ENCODE peak calls at places on chromosomes 13 and 19, in ten cellular contexts. S, L, E, O, D, X, M, G, N and B are unnamed samples.

GRCh38 chr13:110944121-110944967 is 29.5 kb upstream of the ANKRD10 start:
- DNase-seq in S (peak; percentile 60), L (no peak), E (no peak), O (no peak), D (peak; percentile 72), X (no peak), M (peak; percentile 78), G (peak; percentile 70), N (no peak), B (no peak)

GRCh38 chr19:14111486-14111885 is 6.1 kb downstream of the PRKACA start:
- DNase-seq in S (no peak), L (no peak), E (no peak), O (no peak), D (no peak), X (no peak), M (no peak), G (no peak), N (no peak), B (no peak)

GRCh38 chr13:49292742-49293498 is 45.2 kb downstream of the CDADC1 start:
- DNase-seq in S (no peak), L (no peak), E (peak; percentile 53), O (no peak), D (no peak), X (peak; percentile 58), M (peak; percentile 92), G (no peak), N (no peak), B (no peak)

GRCh38 chr19:49827034-49827433 is 8.9 kb downstream of the MED25 start:
- DNase-seq in S (no peak), L (no peak), E (no peak), O (no peak), D (no peak), X (no peak), M (no peak), G (no peak), N (no peak), B (no peak)

GRCh38 chr19:36141039-36141914 is 1.4 kb downstream of the CAPNS1 start:
- DNase-seq in S (peak; percentile 98), L (peak; percentile 89), E (peak; percentile 86), O (peak; percentile 93), D (peak; percentile 92), X (peak; percentile 79), M (peak; percentile 83), G (peak; percentile 88), N (peak; percentile 92), B (peak; percentile 96)

GRCh38 chr19:28318469-28319179 is 894.3 kb downstream of the UQCRFS1 start:
- DNase-seq in S (no peak), L (no peak), E (no peak), O (no peak), D (no peak), X (no peak), M (no peak), G (no peak), N (no peak), B (no peak)

GRCh38 chr19:19039901-19040300 is 6.5 kb downstream of the ARMC6 start:
- DNase-seq in S (no peak), L (no peak), E (no peak), O (peak; percentile 38), D (no peak), X (no peak), M (no peak), G (no peak), N (no peak), B (no peak)

GRCh38 chr19:36771275-36772231 is 1.1 kb downstream of the ZNF850 start:
- DNase-seq in S (peak; percentile 96), L (peak; percentile 32), E (peak; percentile 54), O (no peak), D (peak; percentile 71), X (no peak), M (peak; percentile 94), G (peak; percentile 11), N (no peak), B (peak; percentile 91)

GRCh38 chr13:23212621-23213020 is 31.8 kb downstream of the SGCG start:
- DNase-seq in S (peak; percentile 11), L (no peak), E (no peak), O (no peak), D (no peak), X (no peak), M (peak; percentile 7), G (no peak), N (no peak), B (no peak)

GRCh38 chr19:10286803-10287737 is at the start of gene ICAM4:
- DNase-seq in S (peak; percentile 84), L (no peak), E (peak; percentile 60), O (no peak), D (peak; percentile 78), X (no peak), M (peak; percentile 74), G (no peak), N (no peak), B (no peak)

GRCh38 chr13:106471957-106472543 is 63.4 kb downstream of the EFNB2 start:
- DNase-seq in S (peak; percentile 71), L (peak; percentile 71), E (peak; percentile 28), O (no peak), D (peak; percentile 78), X (no peak), M (peak; percentile 80), G (peak; percentile 92), N (no peak), B (no peak)

GRCh38 chr13:24459234-24459633 is 53.3 kb downstream of the PARP4 start:
- DNase-seq in S (no peak), L (no peak), E (no peak), O (no peak), D (no peak), X (no peak), M (peak; percentile 85), G (no peak), N (no peak), B (no peak)

GRCh38 chr13:36685912-36686311 is 12.1 kb downstream of the SERTM1 start:
- DNase-seq in S (no peak), L (peak; percentile 14), E (no peak), O (no peak), D (no peak), X (no peak), M (peak; percentile 26), G (peak; percentile 13), N (no peak), B (no peak)

GRCh38 chr19:34669305-34669704 is 7.7 kb downstream of the SCGB2B2 start:
- DNase-seq in S (no peak), L (no peak), E (no peak), O (no peak), D (no peak), X (no peak), M (no peak), G (no peak), N (no peak), B (no peak)

GRCh38 chr13:64293923-64294322 is 2878.3 kb upstream of the PCDH20 start:
- DNase-seq in S (no peak), L (no peak), E (no peak), O (no peak), D (no peak), X (no peak), M (peak; percentile 6), G (peak; percentile 62), N (no peak), B (no peak)

GRCh38 chr13:74406439-74406838 is 272.2 kb upstream of the KLF12 start:
- DNase-seq in S (no peak), L (no peak), E (no peak), O (no peak), D (no peak), X (no peak), M (no peak), G (no peak), N (no peak), B (no peak)
- H3K4me3 ChIP-seq in S (no peak overlapping the region), L (no peak overlapping the region), E (no peak overlapping the region), O (no peak overlapping the region), D (no peak overlapping the region), X (no peak overlapping the region), M (no peak overlapping the region), G (no peak overlapping the region), N (no peak overlapping the region), B (no peak overlapping the region)

GRCh38 chr19:52691215-52691610 is 43.6 kb downstream of the ZNF611 start:
- DNase-seq in S (peak; percentile 22), L (no peak), E (peak; percentile 15), O (no peak), D (peak; percentile 13), X (no peak), M (no peak), G (no peak), N (no peak), B (no peak)
- H3K4me3 ChIP-seq in S (peak overlapping the region; percentile 80), L (no peak overlapping the region), E (peak overlapping the region; percentile 69), O (peak overlapping the region; percentile 80), D (peak overlapping the region; percentile 59), X (peak overlapping the region; percentile 71), M (peak overlapping the region; percentile 88), G (peak overlapping the region; percentile 99), N (peak overlapping the region; percentile 84), B (peak overlapping the region; percentile 82)

DNA sequence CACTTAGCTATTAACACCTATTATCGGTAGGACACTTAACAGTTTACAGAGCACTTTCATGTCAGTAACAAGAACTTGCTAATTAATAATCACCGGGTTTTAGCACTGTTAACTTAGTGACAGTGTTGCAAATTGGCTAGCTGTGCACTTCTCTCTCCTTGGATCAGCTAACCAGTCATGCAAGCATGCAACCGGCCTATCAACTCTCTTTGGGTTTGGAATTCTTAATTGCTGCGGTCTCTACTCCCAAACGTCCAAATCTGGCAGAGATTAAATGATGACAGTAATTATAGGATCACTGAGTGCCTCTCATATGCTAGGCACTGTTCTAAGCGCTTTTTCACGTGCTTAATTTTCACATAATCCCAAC is 1.2 kb downstream of the EPS15L1 start:
- DNase-seq in S (no peak), L (no peak), E (no peak), O (no peak), D (no peak), X (no peak), M (no peak), G (peak; percentile 19), N (no peak), B (no peak)
- H3K4me3 ChIP-seq in S (peak overlapping the region; percentile 91), L (no peak overlapping the region), E (peak overlapping the region; percentile 97), O (peak overlapping the region; percentile 96), D (peak overlapping the region; percentile 99), X (peak overlapping the region; percentile 93), M (peak overlapping the region; percentile 79), G (peak overlapping the region; percentile 94), N (peak overlapping the region; percentile 50), B (peak overlapping the region; percentile 99)

GRCh38 chr19:38373907-38374331 is 452 bp upstream of the PSMD8 start:
- DNase-seq in S (no peak), L (no peak), E (no peak), O (no peak), D (no peak), X (no peak), M (no peak), G (no peak), N (no peak), B (no peak)

GRCh38 chr19:38375748-38376147 is 1.4 kb downstream of the PSMD8 start:
- DNase-seq in S (no peak), L (no peak), E (peak; percentile 63), O (no peak), D (peak; percentile 1), X (no peak), M (no peak), G (no peak), N (no peak), B (no peak)

GRCh38 chr19:38375098-38375493 is 725 bp downstream of the PSMD8 start:
- DNase-seq in S (no peak), L (no peak), E (no peak), O (no peak), D (no peak), X (no peak), M (no peak), G (no peak), N (no peak), B (no peak)

GRCh38 chr19:38376576-38376975 is 2.2 kb downstream of the PSMD8 start:
- DNase-seq in S (no peak), L (no peak), E (peak; percentile 34), O (no peak), D (no peak), X (no peak), M (no peak), G (no peak), N (no peak), B (no peak)

GRCh38 chr19:38374332-38375097 is at the start of gene PSMD8:
- DNase-seq in S (peak; percentile 100), L (peak; percentile 100), E (peak; percentile 99), O (peak; percentile 96), D (peak; percentile 100), X (peak; percentile 100), M (peak; percentile 98), G (peak; percentile 96), N (peak; percentile 98), B (peak; percentile 100)
- H3K4me3 ChIP-seq in S (peak within 1 kb of the TSS; percentile 90), L (peak within 1 kb of the TSS; percentile 83), E (peak within 1 kb of the TSS; percentile 94), O (peak within 1 kb of the TSS; percentile 96), D (peak within 1 kb of the TSS; percentile 98), X (peak within 1 kb of the TSS; percentile 89), M (peak within 1 kb of the TSS; percentile 78), G (peak within 1 kb of the TSS; percentile 84), N (peak within 1 kb of the TSS; percentile 84), B (peak within 1 kb of the TSS; percentile 90)